ENCODE peak calls at places on chromosomes 2 and 18, in four cellular contexts. I, R, E and W are unnamed samples.

GRCh38 chr18:12312936-12313335 is 4.9 kb downstream of the TUBB6 start:
- DNase-seq in E (no peak), I (no peak), R (no peak), W (no peak)

GRCh38 chr2:33443272-33443829 is 33.1 kb upstream of the RASGRP3 start:
- DNase-seq in R (no peak), I (no peak), E (no peak), W (peak; percentile 33)

GRCh38 chr18:63147010-63147409 is 172.6 kb downstream of the BCL2 start:
- DNase-seq in E (no peak), I (no peak), R (no peak), W (no peak)

GRCh38 chr2:238170386-238171071 is 11.8 kb downstream of the ERFE start:
- DNase-seq in R (no peak), I (no peak), E (no peak), W (peak; percentile 52)

GRCh38 chr2:207750315-207750714 is 19.4 kb downstream of the FZD5 start:
- DNase-seq in R (no peak), E (no peak), I (no peak), W (no peak)

GRCh38 chr18:67730884-67731283 is 214.4 kb upstream of the DSEL start:
- DNase-seq in I (no peak), E (no peak), R (no peak), W (peak; percentile 18)

GRCh38 chr2:157438907-157439791 is 4.7 kb downstream of the CYTIP start:
- DNase-seq in R (no peak), E (no peak), I (no peak), W (no peak)

GRCh38 chr18:76208632-76209308 is 286.3 kb downstream of the ZNF516 start:
- DNase-seq in I (no peak), R (no peak), E (no peak), W (no peak)

GRCh38 chr2:66573866-66574265 is 138.9 kb downstream of the MEIS1 start:
- DNase-seq in I (peak; percentile 62), R (no peak), E (no peak), W (peak; percentile 51)

GRCh38 chr2:121150713-121151112 is 134.3 kb downstream of the TFCP2L1 start:
- DNase-seq in R (no peak), E (no peak), I (no peak), W (no peak)

GRCh38 chr2:45944075-45944474 is 292.6 kb downstream of the PRKCE start:
- DNase-seq in R (no peak), I (no peak), E (no peak), W (peak; percentile 76)

GRCh38 chr2:44553456-44553855 is 191.7 kb downstream of the CAMKMT start:
- DNase-seq in I (no peak), R (no peak), E (no peak), W (peak; percentile 41)

GRCh38 chr2:54609647-54610046 is 113.8 kb upstream of the EML6 start:
- DNase-seq in R (no peak), I (no peak), E (no peak), W (no peak)

GRCh38 chr2:54611830-54612545 is 111.5 kb upstream of the EML6 start:
- DNase-seq in I (no peak), R (no peak), E (no peak), W (no peak)

GRCh38 chr2:54608224-54608623 is 115.2 kb upstream of the EML6 start:
- DNase-seq in I (no peak), R (no peak), E (no peak), W (no peak)

GRCh38 chr2:54610700-54611099 is 112.8 kb upstream of the EML6 start:
- DNase-seq in R (no peak), E (no peak), I (no peak), W (peak; percentile 80)

DNA sequence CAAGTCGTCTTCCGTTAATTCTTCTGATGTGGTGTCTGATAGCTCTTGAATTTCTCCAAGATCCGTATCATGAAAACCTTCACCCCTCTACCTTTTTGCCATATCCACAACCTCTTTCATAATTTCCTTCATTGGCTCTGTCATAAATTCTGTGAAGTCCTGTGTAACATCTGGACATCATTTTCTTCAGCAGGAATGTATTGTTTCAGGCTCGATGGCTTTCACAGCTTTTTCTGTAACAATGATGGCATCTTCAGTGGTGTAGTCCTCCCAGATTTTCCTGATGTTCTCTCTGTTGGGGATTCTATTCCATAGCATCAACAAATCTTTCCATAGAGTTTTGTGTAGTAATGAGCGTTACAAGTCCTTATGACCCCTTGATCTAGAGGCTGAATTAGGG is 114.2 kb upstream of the EML6 start:
- DNase-seq in I (no peak), R (no peak), E (no peak), W (no peak)
- H3K79me1 ChIP-seq in I (peaks cover 6% of the 10 kb centered on the region), R (peaks cover 2% of the 10 kb centered on the region), E (peaks cover 18% of the 10 kb centered on the region), W (no peaks in the 10 kb centered on the region)

GRCh38 chr2:20618468-20618885 is 32.4 kb downstream of the HS1BP3 start:
- DNase-seq in I (no peak), E (no peak), R (no peak), W (no peak)
- H2BK12ac ChIP-seq in I (no peak overlapping the region), E (no peak overlapping the region), R (no peak overlapping the region), W (peak overlapping the region; percentile 92)

GRCh38 chr18:8982416-8983183 is 119.9 kb upstream of the NDUFV2 start:
- DNase-seq in R (peak; percentile 21), E (no peak), I (no peak), W (peak; percentile 70)

GRCh38 chr18:8979258-8979988 is 123.1 kb upstream of the NDUFV2 start:
- DNase-seq in R (no peak), I (no peak), E (no peak), W (no peak)

GRCh38 chr18:8977701-8978100 is 124.8 kb upstream of the NDUFV2 start:
- DNase-seq in R (no peak), E (no peak), I (no peak), W (no peak)

GRCh38 chr18:8978394-8978793 is 124.1 kb upstream of the NDUFV2 start:
- DNase-seq in R (no peak), I (no peak), E (no peak), W (no peak)

DNA sequence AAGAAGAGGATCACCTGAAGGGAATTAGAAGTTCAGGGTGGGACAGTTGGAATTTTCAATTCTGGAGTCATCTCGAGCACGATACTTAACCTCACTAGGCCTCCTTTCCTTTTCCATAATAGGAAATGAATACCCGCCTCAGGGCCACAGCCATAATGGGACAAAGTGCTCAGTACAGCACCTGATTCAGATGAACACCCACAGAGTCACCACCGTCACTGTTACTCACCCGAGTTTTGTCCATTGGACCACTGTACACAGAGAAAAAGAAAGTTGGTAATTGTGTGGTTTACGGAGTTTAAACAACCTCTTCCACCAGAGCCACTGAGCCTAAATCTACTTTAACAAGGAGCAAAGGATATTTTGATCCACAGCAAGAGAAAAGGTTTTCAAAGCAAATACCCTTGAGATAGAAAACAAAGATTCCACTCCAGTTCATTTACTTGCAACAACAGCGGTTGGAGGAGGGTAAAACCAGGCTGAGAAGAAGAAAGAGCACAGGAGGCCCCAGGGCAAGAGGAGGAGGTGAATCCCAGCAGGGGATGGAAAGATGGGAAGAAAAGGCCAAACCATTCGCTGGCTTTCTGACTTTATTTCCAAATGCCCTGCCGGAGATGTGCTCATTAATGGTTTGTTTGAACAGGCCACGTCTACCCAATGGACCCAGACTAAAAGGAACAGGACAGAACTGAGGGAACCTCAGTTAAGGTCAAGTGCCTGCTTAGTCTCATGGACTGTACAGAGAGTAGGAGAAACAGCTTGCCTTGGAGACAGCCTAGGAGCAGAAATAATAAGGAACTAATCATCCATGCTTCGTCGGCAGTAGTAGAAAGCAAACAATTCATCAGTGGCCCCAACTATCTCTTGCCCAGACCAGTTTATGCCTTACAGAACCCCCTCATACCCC is 121.8 kb upstream of the NDUFV2 start:
- DNase-seq in R (peak; percentile 35), E (no peak), I (no peak), W (peak; percentile 55)
- H2BK15ac ChIP-seq in R (no peak overlapping the region), E (no peak overlapping the region), I (no peak overlapping the region), W (no peak overlapping the region)

GRCh38 chr2:9248363-9248762 is 41.8 kb downstream of the ASAP2 start:
- DNase-seq in I (no peak), E (no peak), R (no peak), W (no peak)
- H3K79me1 ChIP-seq in I (no peaks in the 10 kb centered on the region), E (peaks cover 9% of the 10 kb centered on the region), R (peaks cover 7% of the 10 kb centered on the region), W (peaks cover 26% of the 10 kb centered on the region)